ENCODE peak calls at places on chromosome 17, in five cellular contexts. N is GM12865, E is DMS153, D is iPS-NIHi11, X is H7. A is an unnamed sample.

GRCh38 chr17:78121801-78122220 is 6.7 kb downstream of the TMC6 start:
- DNase-seq in N (no peak), E (no peak), D (no peak), X (peak), A (no peak)

GRCh38 chr17:55584055-55584685 is 72.9 kb upstream of the SMIM36 start:
- DNase-seq in N (no peak), E (no peak), D (no peak), X (no peak), A (no peak)

GRCh38 chr17:39622380-39623006 is 4.3 kb upstream of the PPP1R1B start:
- DNase-seq in N (peak), E (no peak), D (no peak), X (no peak), A (no peak)

GRCh38 chr17:66687570-66688284 is 147.2 kb upstream of the CACNG5 start:
- DNase-seq in N (no peak), E (peak), D (no peak), X (no peak), A (no peak)

GRCh38 chr17:15269087-15269486 is 4.0 kb upstream of the PMP22 start:
- DNase-seq in N (no peak), E (no peak), D (no peak), X (no peak), A (no peak)

GRCh38 chr17:70171159-70171558 is 1.8 kb downstream of the KCNJ2 start:
- DNase-seq in N (no peak), E (no peak), D (no peak), X (no peak), A (no peak)

GRCh38 chr17:47072881-47073280 is 93.8 kb upstream of the RPRML start:
- DNase-seq in N (no peak), E (no peak), D (no peak), X (no peak), A (no peak)

GRCh38 chr17:67867591-67867990 is 42.3 kb downstream of the BPTF start:
- DNase-seq in N (no peak), E (no peak), D (no peak), X (no peak), A (no peak)

GRCh38 chr17:1800240-1800639 is 29.5 kb downstream of the SMYD4 start:
- DNase-seq in N (no peak), E (no peak), D (no peak), X (no peak), A (no peak)

GRCh38 chr17:63516910-63517824 is 6.0 kb upstream of the KCNH6 start:
- DNase-seq in N (peak), E (no peak), D (no peak), X (no peak), A (no peak)

GRCh38 chr17:78512976-78513375 is 64.2 kb downstream of the DNAH17 start:
- DNase-seq in N (no peak), E (no peak), D (no peak), X (no peak), A (no peak)

GRCh38 chr17:51869387-51869786 is 289.1 kb downstream of the CA10 start:
- DNase-seq in N (peak), E (no peak), D (peak), X (peak), A (no peak)

GRCh38 chr17:16439303-16439791 is 24.0 kb downstream of the TRPV2 start:
- DNase-seq in N (peak), E (no peak), D (no peak), X (no peak), A (peak)

GRCh38 chr17:80804466-80804865 is 187.2 kb upstream of the CHMP6 start:
- DNase-seq in N (no peak), E (no peak), D (no peak), X (peak), A (no peak)

GRCh38 chr17:41645371-41646063 is 21.1 kb upstream of the KRT17 start:
- DNase-seq in N (no peak), E (no peak), D (no peak), X (no peak), A (no peak)

GRCh38 chr17:46053911-46054534 is 55.0 kb downstream of the STH start:
- DNase-seq in N (no peak), E (no peak), D (no peak), X (no peak), A (no peak)

A was measured in caudate nucleus.